ENCODE peak calls at places on chromosomes 13 and 19, in six cellular contexts. P is right atrium auricular region; T is K562; M is naive thymus-derived CD4-positive, alpha-beta T cell; S is GM23338; A is HCT116. C is an unnamed sample.

GRCh38 chr19:15631817-15632216 is 8.9 kb upstream of the CYP4F3 start:
- DNase-seq in P (no peak), T (peak), M (peak), S (peak), A (no peak), C (peak)

GRCh38 chr13:75666646-75667351 is 30.7 kb downstream of the LMO7 start:
- DNase-seq in P (no peak), T (no peak), M (no peak), S (peak), A (no peak), C (no peak)

GRCh38 chr13:40377783-40378182 is 288.7 kb downstream of the FOXO1 start:
- DNase-seq in P (no peak), T (no peak), M (no peak), S (no peak), A (no peak), C (no peak)

GRCh38 chr13:75197803-75198202 is 284.2 kb downstream of the TBC1D4 start:
- DNase-seq in P (no peak), T (no peak), M (no peak), S (no peak), A (no peak), C (no peak)

GRCh38 chr13:24923305-24923640 is 159.3 kb downstream of the RNF17 start:
- DNase-seq in P (no peak), T (peak), M (peak), S (no peak), A (no peak), C (no peak)

GRCh38 chr13:26061947-26062346 is 10.1 kb upstream of the SHISA2 start:
- DNase-seq in P (no peak), T (no peak), M (no peak), S (no peak), A (no peak), C (no peak)

GRCh38 chr13:91482427-91482826 is 84.0 kb downstream of the GPC5 start:
- DNase-seq in P (no peak), T (no peak), M (no peak), S (no peak), A (no peak), C (no peak)

GRCh38 chr13:93751117-93751516 is 524.5 kb downstream of the GPC6 start:
- DNase-seq in P (no peak), T (no peak), M (no peak), S (no peak), A (no peak), C (no peak)

GRCh38 chr19:40398417-40399056 is 8.6 kb upstream of the HIPK4 start:
- DNase-seq in P (no peak), T (peak), M (peak), S (peak), A (no peak), C (no peak)

GRCh38 chr13:27183561-27184147 is 12.0 kb upstream of the USP12 start:
- DNase-seq in P (no peak), T (no peak), M (no peak), S (no peak), A (no peak), C (no peak)

GRCh38 chr19:579111-579841 is 6.9 kb downstream of the BSG start:
- DNase-seq in P (no peak), T (no peak), M (no peak), S (no peak), A (no peak), C (no peak)

GRCh38 chr19:29622191-29623070 is 16.3 kb downstream of the POP4 start:
- DNase-seq in P (no peak), T (no peak), M (peak), S (no peak), A (no peak), C (no peak)

GRCh38 chr19:30001794-30002193 is 59.8 kb downstream of the URI1 start:
- DNase-seq in P (no peak), T (peak), M (no peak), S (no peak), A (no peak), C (no peak)

GRCh38 chr19:56076413-56076998 is 44.6 kb downstream of the ZNF787 start:
- DNase-seq in P (no peak), T (peak), M (peak), S (peak), A (peak), C (no peak)

GRCh38 chr19:48780684-48781391 is 25.5 kb downstream of the FGF21 start:
- DNase-seq in P (peak), T (peak), M (no peak), S (no peak), A (no peak), C (no peak)

GRCh38 chr19:17281391-17282304 is at the start of gene ANKLE1:
- DNase-seq in P (no peak), T (peak), M (no peak), S (peak), A (no peak), C (no peak)

GRCh38 chr13:25868483-25868882 is 183.3 kb downstream of the SHISA2 start:
- DNase-seq in P (no peak), T (no peak), M (no peak), S (no peak), A (no peak), C (no peak)

GRCh38 chr13:68190826-68191225 is 960.7 kb upstream of the PCDH9 start:
- DNase-seq in P (no peak), T (no peak), M (no peak), S (no peak), A (peak), C (no peak)

GRCh38 chr13:112510987-112511715 is 76.8 kb downstream of the TUBGCP3 start:
- DNase-seq in P (no peak), T (no peak), M (no peak), S (no peak), A (no peak), C (no peak)

GRCh38 chr19:16894080-16894479 is 5.3 kb downstream of the F2RL3 start:
- DNase-seq in P (no peak), T (peak), M (no peak), S (no peak), A (no peak), C (no peak)

GRCh38 chr19:14435320-14436050 is 2.4 kb downstream of the PKN1 start:
- DNase-seq in P (no peak), T (no peak), M (no peak), S (no peak), A (no peak), C (no peak)

GRCh38 chr19:4730740-4731171 is 7.1 kb upstream of the DPP9 start:
- DNase-seq in P (no peak), T (peak), M (peak), S (peak), A (peak), C (no peak)

GRCh38 chr13:45305079-45305478 is 35.9 kb downstream of the TPT1 start:
- DNase-seq in P (no peak), T (no peak), M (no peak), S (no peak), A (no peak), C (no peak)

GRCh38 chr19:38920529-38921419 is 8.8 kb upstream of the CCER2 start:
- DNase-seq in P (no peak), T (no peak), M (no peak), S (no peak), A (no peak), C (no peak)

GRCh38 chr13:99527346-99527745 is 26.1 kb downstream of the TM9SF2 start:
- DNase-seq in P (no peak), T (no peak), M (peak), S (no peak), A (no peak), C (no peak)

GRCh38 chr13:69857188-69857821 is 250.3 kb upstream of the ATXN8OS start:
- DNase-seq in P (no peak), T (peak), M (no peak), S (peak), A (peak), C (no peak)

GRCh38 chr13:113620036-113620435 is 35.5 kb downstream of the TFDP1 start:
- DNase-seq in P (no peak), T (no peak), M (no peak), S (no peak), A (no peak), C (no peak)

DNA sequence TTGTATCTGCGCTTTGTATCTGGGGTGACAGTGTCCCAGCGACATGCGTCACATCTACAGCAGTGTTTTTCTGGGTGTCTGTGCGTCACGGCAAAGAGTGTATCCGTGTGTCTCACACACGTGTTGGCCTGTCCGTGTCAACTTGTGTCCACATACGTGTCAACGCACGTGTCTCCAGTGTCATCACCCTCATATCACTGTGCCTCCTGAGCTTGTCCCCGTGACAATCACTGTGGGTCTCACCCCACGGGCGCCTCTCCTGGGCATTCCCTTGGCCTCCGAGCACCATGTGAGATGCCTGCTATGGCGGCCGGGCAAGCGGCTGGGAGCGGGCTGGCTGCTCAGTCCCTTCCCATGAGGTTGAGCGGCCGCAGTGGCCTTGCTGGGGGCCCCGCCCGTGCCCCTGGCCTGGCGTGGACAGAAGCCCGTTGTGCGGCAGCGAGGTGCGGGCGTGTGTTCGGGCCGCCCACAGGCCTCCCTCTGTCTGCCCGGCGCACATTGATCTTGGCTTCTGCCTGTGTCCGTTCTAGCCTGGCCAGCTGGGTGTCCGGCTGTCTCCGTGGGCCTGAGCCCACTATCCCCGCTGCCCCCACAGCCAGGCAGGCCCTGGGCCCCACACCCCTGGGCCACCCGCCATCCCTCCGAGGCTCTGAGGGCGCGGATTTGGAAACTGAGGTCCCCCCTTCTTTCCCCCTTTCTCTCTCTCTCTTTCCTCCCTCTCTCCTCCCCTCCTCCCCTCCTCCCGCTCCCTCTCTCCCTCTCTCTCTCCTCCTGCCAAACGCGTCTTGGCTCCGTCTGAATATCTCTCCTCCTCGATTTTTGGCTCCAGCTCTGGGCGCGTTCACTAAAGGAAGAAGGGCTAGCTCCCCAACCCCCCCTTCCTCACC is 6.5 kb downstream of the NFIX start:
- DNase-seq in P (peak), T (no peak), M (no peak), S (no peak), A (no peak), C (peak)
- H3K27ac ChIP-seq in P (peak), T (no peak), M (no peak), S (no peak), A (no peak), C (peak)

DNA sequence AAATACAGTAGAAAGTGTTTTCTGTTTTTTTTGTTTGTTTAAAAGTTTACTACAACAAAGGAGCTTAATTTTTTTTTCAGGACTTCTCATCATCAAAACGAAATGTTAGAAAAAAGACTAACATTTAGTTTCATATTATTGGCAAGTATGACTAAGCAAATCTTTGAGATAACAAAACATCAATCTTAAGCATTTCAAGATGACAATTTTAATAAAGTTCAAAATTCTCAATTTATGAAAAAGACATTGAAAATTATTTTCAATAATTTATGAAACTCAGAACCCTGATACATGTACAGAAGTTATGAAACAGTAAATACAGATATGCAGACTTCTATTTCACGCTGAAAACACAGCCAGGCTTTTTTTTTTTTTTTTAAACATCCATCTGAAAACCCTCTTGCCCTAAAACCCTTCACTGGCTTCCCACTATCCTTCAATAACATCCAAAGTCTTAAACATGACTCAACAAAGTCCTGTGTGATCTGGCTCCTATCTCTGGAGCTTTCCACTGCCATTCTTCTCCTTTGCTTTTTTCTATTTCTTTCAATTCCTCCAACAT is 3.9 kb downstream of the RBM26 start:
- DNase-seq in P (no peak), T (peak), M (no peak), S (no peak), A (no peak), C (no peak)
- H3K4me3 ChIP-seq in P (no peak), T (peak), M (no peak), S (peak), A (no peak), C (no peak)

DNA sequence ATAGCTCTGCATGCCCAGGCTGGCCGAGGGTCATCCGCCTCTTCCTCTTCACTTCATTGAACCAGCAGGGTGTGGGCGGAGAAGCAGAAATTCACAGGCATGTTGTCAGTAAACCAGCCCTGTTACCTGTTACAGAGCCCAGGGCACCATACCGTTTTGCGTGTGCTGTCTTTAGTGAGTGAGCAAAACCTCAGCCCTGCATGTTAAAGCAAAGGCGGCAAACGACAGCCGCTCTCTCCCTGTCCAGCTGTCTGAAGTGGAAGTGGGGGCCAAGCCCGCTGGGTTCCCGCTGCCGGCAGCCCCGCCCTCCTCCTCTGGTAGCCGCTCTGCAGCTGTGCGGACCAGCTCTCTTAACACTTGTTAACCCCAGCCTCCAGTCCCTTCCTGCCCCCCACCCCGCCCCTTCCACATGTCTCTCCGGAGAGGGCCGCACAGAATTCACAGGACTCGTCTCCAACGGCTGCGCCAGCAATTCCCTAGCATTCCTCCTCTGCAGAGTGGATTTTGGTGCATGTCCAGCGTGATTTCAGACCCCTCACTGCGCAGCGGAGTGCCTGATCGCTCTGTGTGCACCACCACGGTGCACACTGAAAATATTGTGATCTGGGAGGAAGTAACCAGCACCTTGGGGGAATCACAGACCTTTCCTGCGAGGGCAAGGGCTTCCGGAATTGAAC is 12.7 kb downstream of the KLHL26 start:
- DNase-seq in P (peak), T (no peak), M (no peak), S (no peak), A (no peak), C (peak)
- H3K27ac ChIP-seq in P (peak), T (no peak), M (no peak), S (peak), A (no peak), C (peak)

DNA sequence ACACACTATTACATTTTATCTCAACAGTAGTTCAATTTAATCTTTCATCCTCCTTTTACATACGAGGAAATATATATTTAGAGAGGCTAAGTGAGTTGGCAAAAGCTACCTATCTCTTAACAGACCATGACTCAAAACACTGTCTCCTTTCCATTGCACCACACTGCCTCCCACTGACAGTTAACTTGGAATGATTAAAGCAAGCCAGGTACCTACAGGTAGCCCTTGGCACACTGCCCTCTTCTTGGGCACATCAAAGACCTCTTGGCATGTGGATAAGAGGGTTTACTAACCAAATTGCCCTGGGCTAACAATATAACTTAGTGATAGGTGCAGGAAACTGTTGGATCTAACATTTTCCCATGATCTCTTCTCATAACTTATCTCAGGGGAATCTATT is 1.9 kb downstream of the ABHD13 start:
- DNase-seq in P (no peak), T (peak), M (no peak), S (peak), A (peak), C (no peak)
- H3K4me3 ChIP-seq in P (no peak), T (peak), M (peak), S (peak), A (no peak), C (peak)

DNA sequence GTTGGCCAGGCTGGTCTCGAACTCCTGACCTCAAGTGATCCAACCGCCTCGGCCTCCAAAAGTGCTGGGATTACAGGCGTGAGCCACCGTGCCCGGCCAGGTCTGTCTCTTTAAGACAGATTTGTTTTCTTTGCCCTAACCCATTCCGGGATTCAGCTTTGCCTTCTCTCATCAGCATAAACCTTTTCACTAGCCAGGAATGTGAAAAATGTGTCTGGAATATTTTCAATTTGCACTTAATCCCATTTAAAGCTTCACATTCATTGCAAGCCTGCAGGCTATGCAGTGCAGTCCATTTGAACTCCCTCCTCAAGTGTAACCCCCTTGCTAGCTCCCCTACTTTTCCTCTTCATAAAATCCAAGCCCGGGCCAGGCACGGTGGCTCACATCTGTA is 880 bp upstream of the TMEM160 start:
- DNase-seq in P (no peak), T (no peak), M (no peak), S (peak), A (no peak), C (no peak)
- H3K27ac ChIP-seq in P (no peak), T (peak), M (no peak), S (peak), A (no peak), C (no peak)

DNA sequence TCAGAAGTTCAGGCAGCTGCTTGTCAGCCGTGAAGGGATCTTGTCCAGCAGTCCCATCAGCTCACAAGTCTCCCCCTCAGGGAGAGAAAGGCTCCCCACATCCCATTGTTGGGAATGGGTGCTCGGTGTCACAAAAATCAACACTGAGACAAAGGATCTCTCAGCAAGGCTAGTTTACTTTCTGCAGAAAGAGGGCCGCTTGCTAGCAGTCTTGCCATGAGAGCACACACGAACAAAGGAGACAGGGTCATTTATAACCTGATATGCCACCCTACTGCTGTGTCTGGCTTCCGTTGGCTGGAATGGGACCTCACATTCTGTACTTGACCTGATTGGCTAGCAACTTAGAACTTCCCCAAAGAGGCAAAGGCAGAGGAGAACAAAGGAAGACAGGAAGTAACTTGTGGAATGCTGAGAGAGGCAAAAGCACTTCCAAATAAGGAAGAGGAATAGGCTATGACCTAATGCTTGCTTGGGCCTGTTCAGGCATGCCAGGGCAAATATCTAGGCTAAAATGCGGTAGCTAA is 8.7 kb upstream of the IGFL3 start:
- DNase-seq in P (peak), T (peak), M (no peak), S (peak), A (peak), C (no peak)
- H3K4me3 ChIP-seq in P (no peak), T (no peak), M (no peak), S (peak), A (no peak), C (no peak)

GRCh38 chr19:53847555-53847954 is 20.1 kb upstream of the MYADM start:
- DNase-seq in P (no peak), T (no peak), M (no peak), S (no peak), A (no peak), C (no peak)
- H3K27ac ChIP-seq in P (no peak), T (no peak), M (no peak), S (no peak), A (no peak), C (no peak)